ENCODE peak calls at places on chromosomes 3 and 15, in five cellular contexts. A is fibroblast of the conjunctiva, D is Caki2, Z is 8988T, O is HT1080. C is an unnamed sample.

GRCh38 chr3:9786825-9787654 is 5.2 kb downstream of the TADA3 start:
- DNase-seq in A (no peak), O (no peak), Z (no peak), D (no peak), C (no peak)

GRCh38 chr15:57611938-57612337 is 20.2 kb downstream of the MYZAP start:
- DNase-seq in Z (no peak), A (no peak), D (peak; percentile 28), O (peak; percentile 61), C (peak; percentile 16)

GRCh38 chr15:76904461-76905012 is 603 bp downstream of the SCAPER start:
- DNase-seq in Z (peak; percentile 11), O (peak; percentile 38), D (peak; percentile 33), A (no peak), C (no peak)

GRCh38 chr3:126052196-126053058 is 31.5 kb downstream of the SLC41A3 start:
- DNase-seq in Z (no peak), A (no peak), D (no peak), O (no peak), C (no peak)

GRCh38 chr15:31299588-31300207 is 26.9 kb upstream of the KLF13 start:
- DNase-seq in O (no peak), A (no peak), Z (no peak), D (no peak), C (no peak)

GRCh38 chr3:50272911-50273688 is 4.2 kb downstream of the SEMA3B start:
- DNase-seq in O (peak; percentile 78), Z (peak; percentile 100), D (peak; percentile 61), A (peak; percentile 40), C (peak; percentile 28)

GRCh38 chr3:141965471-141965870 is 89.0 kb downstream of the ATP1B3 start:
- DNase-seq in A (no peak), Z (no peak), D (no peak), O (no peak), C (no peak)

GRCh38 chr3:46959169-46959515 is 17.4 kb downstream of the CCDC12 start:
- DNase-seq in Z (no peak), O (no peak), D (no peak), A (no peak), C (no peak)

GRCh38 chr3:127750226-127751031 is 71.9 kb downstream of the MGLL start:
- DNase-seq in A (peak; percentile 43), Z (no peak), O (peak; percentile 97), D (peak; percentile 75), C (peak; percentile 90)

GRCh38 chr15:41866872-41867579 is 26.8 kb downstream of the SPTBN5 start:
- DNase-seq in O (no peak), A (no peak), D (no peak), Z (no peak), C (no peak)

GRCh38 chr3:43894176-43895049 is 203.7 kb downstream of the ABHD5 start:
- DNase-seq in O (no peak), Z (peak; percentile 63), D (no peak), A (peak; percentile 49), C (no peak)

GRCh38 chr3:182533394-182533793 is 259.9 kb upstream of the ATP11B start:
- DNase-seq in Z (no peak), A (no peak), O (no peak), D (peak; percentile 19), C (no peak)

GRCh38 chr15:69996321-69996720 is 101.4 kb downstream of the TLE3 start:
- DNase-seq in D (no peak), Z (no peak), A (no peak), O (no peak), C (no peak)

GRCh38 chr15:76993114-76993715 is 1.7 kb upstream of the PSTPIP1 start:
- DNase-seq in Z (no peak), O (no peak), A (no peak), D (no peak), C (no peak)

GRCh38 chr3:32817195-32817560 is 619 bp upstream of the TRIM71 start:
- DNase-seq in O (no peak), D (no peak), Z (peak; percentile 43), A (no peak), C (no peak)

GRCh38 chr3:42702066-42702951 is at the start of gene HHATL:
- DNase-seq in O (no peak), D (no peak), Z (peak; percentile 24), A (no peak), C (no peak)

GRCh38 chr3:65368866-65369265 is 669.9 kb downstream of the MAGI1 start:
- DNase-seq in O (no peak), A (no peak), D (no peak), Z (no peak), C (no peak)

GRCh38 chr3:113844622-113845222 is 6.1 kb downstream of the GRAMD1C start:
- DNase-seq in A (peak; percentile 10), Z (peak; percentile 20), D (no peak), O (peak; percentile 24), C (no peak)

GRCh38 chr3:57764794-57765193 is 8.7 kb downstream of the SLMAP start:
- DNase-seq in O (no peak), D (no peak), A (no peak), Z (no peak), C (no peak)

GRCh38 chr15:84749111-84749991 is 959 bp downstream of the ZNF592 start:
- DNase-seq in D (peak; percentile 49), A (no peak), O (peak; percentile 45), Z (no peak), C (no peak)

GRCh38 chr15:43239732-43240491 is 19.1 kb upstream of the EPB42 start:
- DNase-seq in O (peak; percentile 86), Z (no peak), D (no peak), A (no peak), C (no peak)

GRCh38 chr3:50502584-50503423 is 630 bp downstream of the CACNA2D2 start:
- DNase-seq in A (no peak), Z (peak; percentile 90), O (no peak), D (no peak), C (no peak)

GRCh38 chr3:186653984-186654383 is 11.8 kb upstream of the HRG start:
- DNase-seq in A (no peak), O (peak; percentile 58), D (no peak), Z (peak; percentile 33), C (no peak)

GRCh38 chr15:71572452-71573053 is 237.8 kb upstream of the NR2E3 start:
- DNase-seq in D (no peak), A (no peak), Z (no peak), O (peak; percentile 75), C (no peak)

GRCh38 chr15:44726568-44727461 is 9.5 kb upstream of the TRIM69 start:
- DNase-seq in A (peak; percentile 87), D (peak; percentile 79), O (peak; percentile 96), Z (no peak), C (peak; percentile 77)

GRCh38 chr3:171028779-171029232 is 2.3 kb upstream of the SLC2A2 start:
- DNase-seq in A (peak; percentile 71), D (no peak), O (peak; percentile 73), Z (no peak), C (peak; percentile 57)

GRCh38 chr15:48929611-48930170 is 34.0 kb downstream of the SHC4 start:
- DNase-seq in O (peak; percentile 66), Z (no peak), A (no peak), D (no peak), C (no peak)

GRCh38 chr3:143736651-143737050 is 111.6 kb downstream of the SLC9A9 start:
- DNase-seq in D (no peak), Z (no peak), O (peak; percentile 30), A (no peak), C (peak; percentile 21)

GRCh38 chr3:98733778-98734281 is 29.3 kb upstream of the ST3GAL6 start:
- DNase-seq in D (no peak), O (peak; percentile 24), A (no peak), Z (no peak), C (no peak)